ENCODE peak calls at places on chromosomes 13 and 19, in five cellular contexts. N is cardiac muscle cell; T is ascending aorta; F is body of pancreas; C is CD8-positive, alpha-beta T cell. V is an unnamed sample.

GRCh38 chr13:24502567-24503375 is 9.8 kb downstream of the PARP4 start:
- DNase-seq in F (no peak), C (no peak), T (no peak), N (peak), V (no peak)

GRCh38 chr19:5498817-5499535 is 43.8 kb downstream of the ZNRF4 start:
- DNase-seq in F (no peak), T (no peak), C (no peak), N (no peak), V (no peak)

GRCh38 chr13:44300895-44301638 is 72.6 kb upstream of the SERP2 start:
- DNase-seq in C (no peak), T (peak), N (peak), F (peak), V (no peak)

GRCh38 chr19:18961767-18962423 is 20.9 kb upstream of the HOMER3 start:
- DNase-seq in N (no peak), T (no peak), F (no peak), C (peak), V (no peak)

GRCh38 chr19:3479819-3480215 is 508 bp downstream of the SMIM24 start:
- DNase-seq in F (no peak), N (no peak), T (no peak), C (peak), V (no peak)

GRCh38 chr13:110509478-110509926 is 52.0 kb downstream of the RAB20 start:
- DNase-seq in C (no peak), F (no peak), T (no peak), N (no peak), V (no peak)

GRCh38 chr19:4567584-4568071 is 8.1 kb upstream of the SEMA6B start:
- DNase-seq in F (peak), N (peak), T (no peak), C (peak), V (no peak)

GRCh38 chr13:111947026-111947810 is 119.7 kb upstream of the SOX1 start:
- DNase-seq in N (no peak), T (no peak), F (no peak), C (no peak), V (no peak)

GRCh38 chr13:113816925-113817859 is 46.7 kb downstream of the GAS6 start:
- DNase-seq in C (peak), F (peak), T (peak), N (peak), V (peak)

GRCh38 chr13:27309967-27310598 is 39.5 kb downstream of the RASL11A start:
- DNase-seq in T (no peak), C (no peak), F (no peak), N (no peak), V (no peak)

GRCh38 chr19:49490287-49491029 is 3.0 kb downstream of the RPL13A start:
- DNase-seq in C (no peak), F (no peak), T (no peak), N (no peak), V (no peak)

GRCh38 chr19:49488863-49489537 is 1.6 kb downstream of the RPL13A start:
- DNase-seq in T (no peak), C (no peak), N (no peak), F (no peak), V (no peak)

GRCh38 chr19:49491030-49491803 is 3.8 kb downstream of the RPL13A start:
- DNase-seq in N (no peak), C (no peak), F (no peak), T (no peak), V (no peak)

GRCh38 chr19:49488046-49488862 is 846 bp downstream of the RPL13A start:
- DNase-seq in F (no peak), T (no peak), C (no peak), N (no peak), V (no peak)

GRCh38 chr19:49489601-49490167 is 2.3 kb downstream of the RPL13A start:
- DNase-seq in T (no peak), C (peak), N (no peak), F (no peak), V (no peak)
- TF ChIP-seq CTCF in T (no peak), C (no peak), N (no peak), F (no peak), V (no peak)

DNA sequence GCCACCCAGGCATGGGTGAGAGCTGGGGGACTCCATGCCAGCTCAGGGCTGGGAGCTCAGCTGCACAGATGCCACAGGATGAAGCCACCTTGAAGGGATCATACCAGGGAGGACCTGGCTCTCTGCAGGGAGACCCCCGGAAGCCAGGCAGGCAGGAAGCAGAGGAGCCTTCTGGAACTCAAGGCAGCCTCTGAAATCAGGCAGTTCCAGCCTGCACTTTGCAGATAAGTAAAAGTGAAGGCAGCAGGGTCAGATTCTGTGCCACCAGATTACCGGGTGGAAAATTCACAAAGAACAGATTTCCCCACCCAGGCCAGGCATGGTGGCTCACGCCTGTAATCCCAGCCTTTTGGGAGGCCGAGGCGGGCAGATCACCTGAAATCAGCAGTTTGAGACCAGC is 2.5 kb downstream of the TMEM259 start:
- DNase-seq in N (no peak), T (no peak), F (no peak), C (no peak), V (no peak)
- H3K4me3 ChIP-seq in N (no peak), T (peak), F (no peak), C (no peak), V (no peak)

GRCh38 chr19:12956446-12957388 is at the start of gene GADD45GIP1:
- DNase-seq in F (peak), N (peak), C (peak), T (no peak), V (no peak)
- H3K27ac ChIP-seq in F (peak), N (peak), C (peak), T (peak), V (peak)

DNA sequence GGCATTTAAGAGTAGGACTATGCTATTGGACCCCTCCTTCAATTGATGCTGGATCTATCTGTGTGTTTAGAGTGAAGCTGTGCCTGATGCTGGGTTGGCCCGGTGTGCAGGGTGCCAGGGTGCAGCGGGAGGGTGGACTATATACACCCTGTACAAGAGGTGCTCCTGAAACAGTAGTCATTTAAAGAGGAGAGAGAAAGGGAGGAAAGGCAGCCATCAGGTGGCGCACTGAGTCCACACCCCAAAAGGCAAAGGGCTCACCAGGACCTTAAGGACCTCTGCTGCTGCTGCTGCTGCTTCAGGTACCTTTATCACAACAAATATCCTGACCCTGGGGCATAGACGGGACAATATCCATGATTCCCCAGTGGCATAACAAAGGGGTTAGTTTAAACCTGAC is 39.4 kb downstream of the ZNF136 start:
- DNase-seq in C (peak), N (peak), T (no peak), F (peak), V (no peak)
- TF ChIP-seq CTCF in C (peak), N (peak), T (no peak), F (peak), V (no peak)

GRCh38 chr19:44207126-44207803 is 5.1 kb upstream of the ZNF227 start:
- DNase-seq in T (peak), N (peak), F (peak), C (peak), V (peak)
- H3K4me3 ChIP-seq in T (peak), N (peak), F (peak), C (peak), V (peak)

DNA sequence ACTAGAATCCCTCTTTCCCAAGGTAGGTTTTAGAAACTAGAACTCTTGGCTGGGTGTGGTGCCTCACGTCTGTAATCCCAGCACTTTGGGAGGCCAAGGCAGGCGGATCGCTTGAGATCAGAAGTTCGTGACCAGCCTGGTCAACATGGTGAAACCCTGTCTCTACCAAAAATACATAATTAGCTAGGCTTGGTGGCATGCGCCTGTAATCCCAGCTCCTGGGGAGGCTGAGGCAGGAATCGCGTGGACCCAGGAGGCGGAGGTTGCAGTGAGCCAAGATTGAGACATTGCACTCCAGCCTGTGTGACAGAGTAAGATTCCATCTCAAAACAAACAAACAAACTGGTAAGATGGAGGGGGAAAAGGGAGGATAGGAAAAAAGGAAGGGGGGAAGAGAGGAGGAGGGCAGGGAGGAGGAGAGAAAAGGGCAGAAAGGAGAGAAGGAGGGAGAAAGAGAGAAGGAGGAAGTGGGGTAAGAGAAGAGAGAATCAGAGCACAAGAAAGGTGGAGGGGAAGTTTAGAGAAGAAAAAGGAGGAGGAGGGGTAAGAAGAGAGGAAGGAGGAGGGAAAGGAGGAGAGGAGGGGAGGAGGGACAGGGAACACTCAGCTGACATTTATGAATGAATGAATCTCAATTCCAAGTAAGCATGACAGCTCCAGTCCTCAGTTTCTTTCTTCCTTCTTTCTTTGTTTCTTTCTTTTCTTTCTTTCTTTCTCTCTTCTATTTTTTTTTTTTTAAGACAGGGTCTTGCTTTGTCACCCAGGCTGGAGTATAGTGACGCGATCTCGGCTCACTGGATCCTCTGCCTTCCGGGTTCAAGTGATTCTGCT is 2.6 kb upstream of the SLC27A1 start:
- DNase-seq in C (no peak), T (no peak), N (no peak), F (no peak), V (no peak)
- H3K27ac ChIP-seq in C (no peak), T (peak), N (no peak), F (peak), V (no peak)

GRCh38 chr19:37221136-37221535 is 3.1 kb downstream of the ZNF383 start:
- DNase-seq in C (no peak), N (no peak), T (no peak), F (no peak), V (no peak)

GRCh38 chr19:37217855-37218591 is at the start of gene ZNF383:
- DNase-seq in C (peak), F (peak), T (peak), N (peak), V (peak)

GRCh38 chr19:37220383-37220782 is 2.4 kb downstream of the ZNF383 start:
- DNase-seq in F (no peak), T (no peak), N (no peak), C (no peak), V (no peak)

GRCh38 chr19:37217533-37217854 is 520 bp upstream of the ZNF383 start:
- DNase-seq in N (no peak), F (no peak), C (no peak), T (no peak), V (no peak)

GRCh38 chr19:37218592-37218935 is 550 bp downstream of the ZNF383 start:
- DNase-seq in F (no peak), C (no peak), N (no peak), T (no peak), V (no peak)
- TF ChIP-seq CTCF in F (no peak), C (no peak), N (no peak), T (no peak), V (no peak)

GRCh38 chr19:47058621-47059020 is 10.2 kb upstream of the TMEM160 start:
- DNase-seq in F (no peak), N (no peak), C (no peak), T (no peak), V (no peak)
- H3K4me3 ChIP-seq in F (no peak), N (no peak), C (no peak), T (no peak), V (no peak)

DNA sequence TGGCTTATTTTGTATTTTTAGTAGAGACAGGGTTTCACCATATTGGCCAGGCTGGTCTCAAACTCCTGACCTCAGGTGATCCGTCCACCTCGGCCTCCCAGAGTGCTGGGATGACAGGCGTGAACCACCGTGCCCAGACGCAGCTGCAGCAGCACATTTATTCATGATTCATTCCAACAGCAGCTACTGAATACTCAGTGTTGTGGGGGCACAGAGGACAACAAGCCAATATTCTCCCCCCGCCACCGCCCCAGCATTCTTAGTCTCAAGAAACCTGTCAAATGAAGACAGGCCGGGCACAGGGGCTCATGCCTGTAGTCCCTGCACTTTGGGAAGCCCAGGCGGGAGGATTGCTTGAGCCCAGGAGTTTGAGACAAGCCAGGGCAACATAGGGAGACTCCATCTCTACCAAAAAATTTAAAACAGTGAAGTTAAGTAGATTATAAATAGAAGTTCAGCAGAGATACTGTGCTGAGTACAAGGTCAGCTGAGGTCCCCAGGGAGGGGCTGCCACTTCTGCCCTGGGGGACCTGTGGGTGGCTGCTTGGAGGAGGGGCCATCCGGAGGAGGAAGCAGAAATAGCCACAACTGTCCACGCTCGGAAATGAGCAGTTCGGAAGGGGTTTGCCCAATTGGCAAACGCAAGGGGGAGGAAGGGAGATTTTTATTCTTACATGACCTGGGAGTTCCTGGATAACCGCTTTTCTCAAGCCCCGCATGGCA is 4.3 kb downstream of the DOT1L start:
- DNase-seq in C (no peak), F (peak), N (peak), T (peak), V (peak)
- H3K27ac ChIP-seq in C (no peak), F (peak), N (peak), T (peak), V (peak)